ENCODE peak calls at places on chromosomes 4 and X, in four cellular contexts. One of them, this sample, is unnamed.
A peak's percentile ranks its signal among the peaks of the same experiment; 100 is the strongest.

GRCh38 chr4:3660086-3660927 is 105.9 kb upstream of the ADRA2C start:
- DNase-seq in mesendoderm: no peak
- DNase-seq in IMR-90: peak; percentile 5
- DNase-seq in H9: no peak
- DNase-seq in this sample: no peak

GRCh38 chr4:22764183-22764582 is 71.4 kb downstream of the GBA3 start:
- DNase-seq in mesendoderm: no peak
- DNase-seq in IMR-90: no peak
- DNase-seq in H9: no peak
- DNase-seq in this sample: no peak

GRCh38 chr4:135354876-135355275 is 1153.3 kb upstream of the PABPC4L start:
- DNase-seq in mesendoderm: no peak
- DNase-seq in IMR-90: peak; percentile 38
- DNase-seq in H9: no peak
- DNase-seq in this sample: no peak

GRCh38 chrX:153445856-153446635 is at the start of gene TREX2:
- DNase-seq in mesendoderm: no peak
- DNase-seq in IMR-90: no peak
- DNase-seq in H9: no peak
- DNase-seq in this sample: no peak

GRCh38 chrX:77652095-77652494 is 133.9 kb downstream of the ATRX start:
- DNase-seq in mesendoderm: no peak
- DNase-seq in IMR-90: no peak
- DNase-seq in H9: no peak
- DNase-seq in this sample: no peak

GRCh38 chrX:133523094-133523493 is 107.8 kb upstream of the GPC4 start:
- DNase-seq in mesendoderm: no peak
- DNase-seq in IMR-90: no peak
- DNase-seq in H9: no peak
- DNase-seq in this sample: no peak

GRCh38 chr4:85114526-85114925 is 148.0 kb upstream of the WDFY3 start:
- DNase-seq in mesendoderm: no peak
- DNase-seq in IMR-90: no peak
- DNase-seq in H9: no peak
- DNase-seq in this sample: no peak

GRCh38 chr4:146245899-146246298 is 31.6 kb downstream of the REELD1 start:
- DNase-seq in mesendoderm: no peak
- DNase-seq in IMR-90: no peak
- DNase-seq in H9: no peak
- DNase-seq in this sample: no peak

GRCh38 chr4:19382993-19383392 is 868.7 kb upstream of the SLIT2 start:
- DNase-seq in mesendoderm: no peak
- DNase-seq in IMR-90: peak; percentile 37
- DNase-seq in H9: no peak
- DNase-seq in this sample: no peak

GRCh38 chrX:11146411-11146810 is 35.3 kb downstream of the HCCS start:
- DNase-seq in mesendoderm: no peak
- DNase-seq in IMR-90: no peak
- DNase-seq in H9: no peak
- DNase-seq in this sample: no peak

GRCh38 chrX:142680038-142680437 is 345.7 kb upstream of the SPANXN4 start:
- DNase-seq in mesendoderm: no peak
- DNase-seq in IMR-90: no peak
- DNase-seq in H9: no peak
- DNase-seq in this sample: no peak

GRCh38 chr4:42483426-42484379 is 86.4 kb downstream of the SHISA3 start:
- DNase-seq in mesendoderm: no peak
- DNase-seq in IMR-90: peak; percentile 11
- DNase-seq in H9: no peak
- DNase-seq in this sample: no peak

GRCh38 chr4:20675786-20676185 is 24.5 kb upstream of the PACRGL start:
- DNase-seq in mesendoderm: no peak
- DNase-seq in IMR-90: no peak
- DNase-seq in H9: no peak
- DNase-seq in this sample: no peak

GRCh38 chrX:70554081-70554480 is 109.4 kb downstream of the DLG3 start:
- DNase-seq in mesendoderm: peak; percentile 5
- DNase-seq in IMR-90: peak; percentile 28
- DNase-seq in H9: no peak
- DNase-seq in this sample: no peak

DNA sequence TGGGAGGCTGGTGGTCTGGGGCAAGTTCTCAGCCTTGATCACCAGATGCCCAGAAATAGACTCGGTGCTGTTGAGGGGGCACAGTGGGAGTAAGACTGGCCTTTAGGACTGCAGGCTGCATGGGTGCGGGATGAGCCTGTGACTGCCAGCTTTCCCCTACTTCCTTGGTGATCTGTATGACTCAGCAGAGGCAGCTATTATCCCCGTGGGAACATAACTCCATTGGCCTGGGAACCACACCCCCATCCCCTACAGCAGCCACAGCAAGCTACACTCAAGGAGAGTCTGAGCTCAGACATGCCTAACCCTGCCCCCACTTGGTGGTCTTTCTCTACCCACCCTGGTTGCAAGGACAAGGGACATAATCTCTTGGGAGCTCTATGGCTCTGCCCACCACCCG is 20.6 kb downstream of the CLIC2 start:
- DNase-seq in mesendoderm: peak; percentile 39
- DNase-seq in IMR-90: no peak
- DNase-seq in H9: peak; percentile 39
- DNase-seq in this sample: no peak
- H4K5ac ChIP-seq in mesendoderm: no peak overlapping the region
- H4K5ac ChIP-seq in IMR-90: no peak overlapping the region
- H4K5ac ChIP-seq in H9: no peak overlapping the region
- H4K5ac ChIP-seq in this sample: no peak overlapping the region

DNA sequence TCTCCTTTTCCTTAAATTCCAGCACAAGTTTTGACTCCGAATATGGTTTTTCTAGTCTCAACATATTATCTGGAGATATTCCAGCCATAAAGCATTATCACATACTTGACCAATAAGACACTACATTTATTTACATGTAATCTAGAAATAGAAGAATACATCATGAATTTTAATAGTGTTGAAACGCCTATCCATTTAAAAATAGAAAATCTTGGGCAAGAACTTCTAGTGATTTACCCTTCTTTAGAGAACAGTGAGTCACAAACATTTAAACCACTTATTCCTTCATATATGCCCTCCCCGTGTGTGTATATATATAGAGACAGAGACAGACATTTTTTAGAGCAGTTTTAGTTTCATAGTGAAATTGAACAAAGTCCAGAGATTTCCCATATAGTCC is 161.5 kb downstream of the SOWAHB start:
- DNase-seq in mesendoderm: no peak
- DNase-seq in IMR-90: peak; percentile 91
- DNase-seq in H9: no peak
- DNase-seq in this sample: no peak
- H4K5ac ChIP-seq in mesendoderm: no peak overlapping the region
- H4K5ac ChIP-seq in IMR-90: peak overlapping the region; percentile 94
- H4K5ac ChIP-seq in H9: no peak overlapping the region
- H4K5ac ChIP-seq in this sample: no peak overlapping the region

DNA sequence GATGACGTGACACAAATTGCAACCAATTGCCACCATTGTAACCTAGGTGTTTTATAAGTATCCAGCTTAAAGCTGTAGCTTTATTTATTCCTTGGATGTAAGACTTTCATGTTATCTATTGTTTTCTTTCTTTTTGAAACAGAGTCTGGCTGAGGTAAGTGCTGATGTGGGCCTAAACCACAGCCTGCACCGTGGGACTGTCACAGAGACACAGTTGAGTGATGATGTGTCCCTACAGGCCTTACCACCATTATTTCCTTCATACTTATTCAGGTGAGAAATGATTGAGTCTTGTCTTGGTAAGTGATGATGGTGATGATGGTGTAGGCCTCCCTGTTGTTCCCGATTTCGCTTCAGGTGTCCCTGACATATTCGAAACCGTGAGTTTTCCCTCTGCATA is 8.3 kb downstream of the ATXN3L start:
- DNase-seq in mesendoderm: no peak
- DNase-seq in IMR-90: no peak
- DNase-seq in H9: no peak
- DNase-seq in this sample: no peak
- H4K5ac ChIP-seq in mesendoderm: no peak overlapping the region
- H4K5ac ChIP-seq in IMR-90: no peak overlapping the region
- H4K5ac ChIP-seq in H9: no peak overlapping the region
- H4K5ac ChIP-seq in this sample: no peak overlapping the region

GRCh38 chr4:148857973-148858534 is 415.8 kb upstream of the NR3C2 start:
- DNase-seq in mesendoderm: no peak
- DNase-seq in IMR-90: no peak
- DNase-seq in H9: no peak
- DNase-seq in this sample: no peak
- H4K5ac ChIP-seq in mesendoderm: no peak overlapping the region
- H4K5ac ChIP-seq in IMR-90: no peak overlapping the region
- H4K5ac ChIP-seq in H9: no peak overlapping the region
- H4K5ac ChIP-seq in this sample: no peak overlapping the region

DNA sequence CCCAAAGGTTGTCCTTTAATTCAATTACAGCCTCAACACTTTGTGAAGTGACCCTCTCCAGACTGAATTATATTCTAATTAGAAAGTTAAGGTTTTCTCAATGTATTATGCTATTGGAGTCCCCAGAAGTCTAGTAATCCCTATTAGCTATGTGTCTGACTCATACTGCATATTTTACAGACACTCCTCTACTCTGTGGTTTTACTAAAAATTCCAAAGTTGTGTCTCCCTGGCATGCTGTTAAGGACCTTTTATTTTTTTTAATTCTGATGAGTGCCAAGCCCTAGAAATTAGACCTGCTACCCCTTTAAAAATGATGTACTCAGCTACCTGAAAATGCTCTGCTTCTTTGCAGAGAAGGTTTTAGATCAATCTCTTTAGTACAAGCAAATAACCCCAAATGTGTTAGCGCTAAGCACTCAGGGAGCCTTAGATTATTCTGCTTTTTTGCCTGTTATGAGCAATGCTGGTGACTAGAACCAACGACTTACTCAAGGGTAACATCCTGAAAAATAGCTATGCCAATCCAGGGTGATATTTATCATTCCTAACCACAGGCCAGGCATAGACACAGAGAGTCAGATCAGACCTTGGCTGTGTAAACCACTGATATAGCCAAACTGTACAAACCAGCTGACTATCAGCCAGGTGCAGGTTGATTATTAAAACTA is 26.1 kb upstream of the CXCL13 start:
- DNase-seq in mesendoderm: no peak
- DNase-seq in IMR-90: peak; percentile 78
- DNase-seq in H9: no peak
- DNase-seq in this sample: no peak
- H4K5ac ChIP-seq in mesendoderm: no peak overlapping the region
- H4K5ac ChIP-seq in IMR-90: no peak overlapping the region
- H4K5ac ChIP-seq in H9: no peak overlapping the region
- H4K5ac ChIP-seq in this sample: no peak overlapping the region

DNA sequence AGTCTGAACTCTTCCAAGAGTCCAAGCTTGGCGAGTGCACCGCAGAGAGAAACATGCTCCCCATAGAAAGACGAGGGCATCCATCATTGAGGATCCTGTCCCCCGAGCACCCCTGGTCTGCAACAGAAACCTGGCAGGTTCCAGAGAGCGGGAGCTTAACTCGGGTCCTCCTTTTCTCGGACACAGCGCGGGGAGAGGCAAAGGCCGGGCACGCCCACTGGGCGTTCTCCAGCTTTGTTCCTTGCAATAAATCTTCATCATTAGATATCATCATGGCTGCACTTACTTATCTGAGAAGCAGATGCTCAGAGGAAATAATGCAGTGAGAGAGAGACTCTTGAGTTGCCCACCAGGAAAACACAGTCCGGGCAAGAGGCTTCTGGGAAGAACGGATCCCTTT is 90.1 kb upstream of the PSAPL1 start:
- DNase-seq in mesendoderm: no peak
- DNase-seq in IMR-90: no peak
- DNase-seq in H9: no peak
- DNase-seq in this sample: no peak
- H4K5ac ChIP-seq in mesendoderm: no peak overlapping the region
- H4K5ac ChIP-seq in IMR-90: no peak overlapping the region
- H4K5ac ChIP-seq in H9: no peak overlapping the region
- H4K5ac ChIP-seq in this sample: no peak overlapping the region

DNA sequence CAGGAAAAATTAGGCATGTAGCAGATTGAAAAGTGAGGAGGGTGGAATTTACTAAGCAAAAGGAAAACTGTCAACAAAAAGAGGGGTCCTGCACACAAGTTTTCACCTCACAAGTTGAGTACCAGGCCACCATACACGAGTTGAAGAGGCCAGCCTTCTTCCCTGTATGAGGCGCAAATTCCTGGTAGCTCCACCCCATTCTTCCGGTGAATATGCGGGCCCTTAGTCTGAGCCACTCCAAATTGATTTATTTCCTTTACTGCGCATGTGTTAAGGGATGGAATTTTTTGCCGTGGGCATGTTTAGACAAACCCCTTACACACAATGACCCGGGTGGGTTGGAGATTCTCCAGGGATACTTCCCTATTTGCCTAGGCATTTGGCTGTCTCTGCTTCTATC is 942.1 kb upstream of the GRIA3 start:
- DNase-seq in mesendoderm: no peak
- DNase-seq in IMR-90: no peak
- DNase-seq in H9: peak; percentile 48
- DNase-seq in this sample: no peak
- H4K5ac ChIP-seq in mesendoderm: no peak overlapping the region
- H4K5ac ChIP-seq in IMR-90: no peak overlapping the region
- H4K5ac ChIP-seq in H9: no peak overlapping the region
- H4K5ac ChIP-seq in this sample: no peak overlapping the region